ENCODE peak calls at places on chromosomes 7 and 10, in five cellular contexts. Z is ecto neural progenitor cell, N is mucosa of descending colon, B is NCI-H774, E is HFFc6. V is an unnamed sample.

GRCh38 chr10:28382520-28383269 is 79.8 kb upstream of the MPP7 start:
- DNase-seq in Z (no peak), N (no peak), B (no peak), E (peak; percentile 0), V (no peak)

GRCh38 chr7:23373151-23374004 is 74.2 kb downstream of the MALSU1 start:
- DNase-seq in Z (no peak), N (no peak), B (no peak), E (no peak), V (peak; percentile 15)

GRCh38 chr7:46759711-46760480 is 822.0 kb downstream of the TNS3 start:
- DNase-seq in Z (no peak), N (no peak), B (no peak), E (peak; percentile 39), V (no peak)

GRCh38 chr7:77796960-77797359 is 1.3 kb downstream of the TMEM60 start:
- DNase-seq in Z (no peak), N (no peak), B (no peak), E (no peak), V (no peak)

GRCh38 chr7:43693687-43694398 is 35.5 kb downstream of the COA1 start:
- DNase-seq in Z (no peak), N (no peak), B (no peak), E (peak; percentile 79), V (no peak)

GRCh38 chr10:76218045-76218444 is 786.6 kb downstream of the LRMDA start:
- DNase-seq in Z (no peak), N (no peak), B (no peak), E (no peak), V (no peak)

GRCh38 chr10:88982360-88982759 is 8.2 kb upstream of the FAS start:
- DNase-seq in Z (no peak), N (no peak), B (no peak), E (no peak), V (no peak)

GRCh38 chr7:32890553-32891045 is 961 bp downstream of the KBTBD2 start:
- DNase-seq in Z (no peak), N (no peak), B (peak; percentile 48), E (peak; percentile 36), V (peak; percentile 41)

GRCh38 chr10:28060031-28060607 is 61.2 kb upstream of the ODAD2 start:
- DNase-seq in Z (no peak), N (no peak), B (no peak), E (no peak), V (no peak)

GRCh38 chr7:33842141-33842540 is 63.2 kb upstream of the BMPER start:
- DNase-seq in Z (no peak), N (no peak), B (no peak), E (no peak), V (no peak)

GRCh38 chr10:110221721-110222261 is 14.4 kb downstream of the MXI1 start:
- DNase-seq in Z (peak; percentile 69), N (peak; percentile 83), B (no peak), E (peak; percentile 90), V (no peak)

GRCh38 chr7:44824894-44825526 is 22.9 kb downstream of the H2AZ2 start:
- DNase-seq in Z (no peak), N (no peak), B (no peak), E (peak; percentile 68), V (no peak)

GRCh38 chr7:117048114-117048853 is 95.0 kb downstream of the ST7 start:
- DNase-seq in Z (no peak), N (no peak), B (no peak), E (no peak), V (no peak)

GRCh38 chr10:94567714-94568520 is 22.3 kb downstream of the HELLS start:
- DNase-seq in Z (no peak), N (no peak), B (no peak), E (no peak), V (no peak)

GRCh38 chr7:128014864-128015263 is 16.4 kb downstream of the LRRC4 start:
- DNase-seq in Z (no peak), N (no peak), B (no peak), E (no peak), V (no peak)

GRCh38 chr7:24975647-24976260 is 4.2 kb downstream of the OSBPL3 start:
- DNase-seq in Z (no peak), N (no peak), B (no peak), E (peak; percentile 51), V (no peak)

GRCh38 chr10:100999742-101000601 is at the start of gene LZTS2:
- DNase-seq in Z (no peak), N (no peak), B (no peak), E (peak; percentile 28), V (no peak)

GRCh38 chr7:148911626-148912025 is 27.5 kb upstream of the EZH2 start:
- DNase-seq in Z (no peak), N (no peak), B (no peak), E (no peak), V (no peak)

GRCh38 chr10:33802566-33802965 is 468.1 kb upstream of the NRP1 start:
- DNase-seq in Z (no peak), N (no peak), B (no peak), E (no peak), V (no peak)

GRCh38 chr10:111273635-111274034 is 196.8 kb downstream of the ADRA2A start:
- DNase-seq in Z (no peak), N (no peak), B (no peak), E (no peak), V (no peak)

GRCh38 chr7:92276486-92276885 is 30.7 kb downstream of the ANKIB1 start:
- DNase-seq in Z (no peak), N (no peak), B (no peak), E (no peak), V (no peak)

GRCh38 chr10:131928248-131929095 is 27.7 kb downstream of the PPP2R2D start:
- DNase-seq in Z (no peak), N (no peak), B (no peak), E (no peak), V (no peak)

GRCh38 chr7:140342732-140343514 is 55.4 kb downstream of the SLC37A3 start:
- DNase-seq in Z (no peak), N (no peak), B (no peak), E (no peak), V (no peak)

GRCh38 chr10:123766761-123767160 is 100.6 kb downstream of the GPR26 start:
- DNase-seq in Z (no peak), N (no peak), B (no peak), E (peak; percentile 30), V (no peak)

GRCh38 chr7:128932862-128933821 is 4.6 kb upstream of the IRF5 start:
- DNase-seq in Z (no peak), N (peak; percentile 63), B (no peak), E (no peak), V (no peak)

GRCh38 chr10:119642556-119643111 is 8.5 kb upstream of the BAG3 start:
- DNase-seq in Z (no peak), N (no peak), B (no peak), E (no peak), V (no peak)

GRCh38 chr7:158361326-158361946 is 226.2 kb downstream of the PTPRN2 start:
- DNase-seq in Z (no peak), N (no peak), B (no peak), E (no peak), V (no peak)

GRCh38 chr10:28250782-28251181 is 52.1 kb downstream of the MPP7 start:
- DNase-seq in Z (no peak), N (no peak), B (no peak), E (peak; percentile 39), V (no peak)

GRCh38 chr10:14971867-14972448 is 12.8 kb downstream of the MEIG1 start:
- DNase-seq in Z (no peak), N (no peak), B (no peak), E (no peak), V (no peak)

GRCh38 chr10:63542835-63543575 is 21.8 kb downstream of the REEP3 start:
- DNase-seq in Z (no peak), N (no peak), B (no peak), E (peak; percentile 33), V (no peak)

GRCh38 chr10:66996996-66997395 is 71.2 kb downstream of the LRRTM3 start:
- DNase-seq in Z (no peak), N (no peak), B (no peak), E (no peak), V (no peak)

GRCh38 chr10:122145113-122145512 is 126.0 kb upstream of the BTBD16 start:
- DNase-seq in Z (no peak), N (no peak), B (no peak), E (no peak), V (no peak)

GRCh38 chr10:43049081-43049551 is 27.8 kb upstream of the RET start:
- DNase-seq in Z (peak; percentile 34), N (no peak), B (no peak), E (no peak), V (no peak)

GRCh38 chr10:132977807-132978206 is 35.4 kb upstream of the CFAP46 start:
- DNase-seq in Z (no peak), N (peak; percentile 27), B (no peak), E (no peak), V (no peak)

V was measured in NCI-H2081 treated with DMSO at 0.1 percent for 48 hours.